ENCODE peak calls at places on chromosomes 3 and 15, in nine cellular contexts. F, W, P, Y, E, S, C, N and O are unnamed samples.

GRCh38 chr15:34116620-34117019 is 14.7 kb downstream of the PGBD4 start:
- DNase-seq in C (no peak), W (no peak), P (no peak), Y (no peak), F (no peak), S (no peak), E (no peak), N (no peak), O (no peak)

GRCh38 chr15:79432345-79433311 is 492 bp downstream of the MINAR1 start:
- DNase-seq in C (no peak), E (no peak), N (no peak), W (no peak), P (no peak), F (no peak), S (no peak), Y (no peak), O (no peak)

GRCh38 chr3:10552631-10552943 is 47.2 kb upstream of the ATP2B2 start:
- DNase-seq in S (no peak), E (no peak), Y (no peak), N (no peak), C (no peak), W (no peak), F (no peak), P (no peak), O (no peak)

GRCh38 chr15:59657635-59658125 is 365 bp upstream of the GTF2A2 start:
- DNase-seq in W (no peak), P (no peak), S (no peak), E (no peak), N (no peak), F (no peak), Y (no peak), C (no peak), O (no peak)

GRCh38 chr3:55091381-55092225 is 163.7 kb upstream of the LRTM1 start:
- DNase-seq in C (no peak), N (no peak), W (no peak), S (no peak), F (peak), P (peak), E (peak), Y (no peak), O (no peak)

GRCh38 chr3:150970665-150971327 is 1.7 kb downstream of the CLRN1 start:
- DNase-seq in P (peak), W (no peak), S (no peak), Y (no peak), E (peak), F (peak), N (peak), C (no peak), O (no peak)

GRCh38 chr3:66485291-66485968 is 15.4 kb downstream of the LRIG1 start:
- DNase-seq in C (no peak), S (no peak), N (no peak), W (no peak), F (peak), P (peak), Y (no peak), E (no peak), O (no peak)

GRCh38 chr3:71972031-71972430 is 187.1 kb upstream of the PROK2 start:
- DNase-seq in P (no peak), S (no peak), Y (no peak), E (no peak), F (peak), W (no peak), C (no peak), N (no peak), O (no peak)

GRCh38 chr3:56702487-56703315 is 19.6 kb upstream of the TASOR start:
- DNase-seq in Y (peak), N (peak), W (peak), C (peak), P (peak), E (peak), F (peak), S (peak), O (peak)